ENCODE peak calls at places on chromosomes 7 and 10, in seven cellular contexts. One of them, this sample, is unnamed.

GRCh38 chr10:70474780-70475179 is 3.8 kb upstream of the PALD1 start:
- DNase-seq in SK-N-SH: peak
- DNase-seq in K562: no peak
- DNase-seq in GM12891: no peak
- DNase-seq in GM12878: no peak
- DNase-seq in H1: no peak
- DNase-seq in HepG2: no peak
- DNase-seq in this sample: no peak

GRCh38 chr7:17095001-17095574 is 203.4 kb upstream of the AHR start:
- DNase-seq in SK-N-SH: no peak
- DNase-seq in K562: no peak
- DNase-seq in GM12891: no peak
- DNase-seq in GM12878: no peak
- DNase-seq in H1: no peak
- DNase-seq in HepG2: no peak
- DNase-seq in this sample: no peak

GRCh38 chr7:96236198-96237039 is 85.5 kb downstream of the SLC25A13 start:
- DNase-seq in SK-N-SH: peak
- DNase-seq in K562: peak
- DNase-seq in GM12891: no peak
- DNase-seq in GM12878: no peak
- DNase-seq in H1: no peak
- DNase-seq in HepG2: no peak
- DNase-seq in this sample: no peak

GRCh38 chr10:5814110-5815107 is 1.2 kb upstream of the GDI2 start:
- DNase-seq in SK-N-SH: no peak
- DNase-seq in K562: no peak
- DNase-seq in GM12891: no peak
- DNase-seq in GM12878: no peak
- DNase-seq in H1: no peak
- DNase-seq in HepG2: no peak
- DNase-seq in this sample: no peak

GRCh38 chr10:17865351-17865750 is 56.2 kb downstream of the MRC1 start:
- DNase-seq in SK-N-SH: no peak
- DNase-seq in K562: no peak
- DNase-seq in GM12891: no peak
- DNase-seq in GM12878: no peak
- DNase-seq in H1: no peak
- DNase-seq in HepG2: no peak
- DNase-seq in this sample: no peak

GRCh38 chr10:49058341-49059255 is 56.7 kb downstream of the VSTM4 start:
- DNase-seq in SK-N-SH: no peak
- DNase-seq in K562: no peak
- DNase-seq in GM12891: no peak
- DNase-seq in GM12878: no peak
- DNase-seq in H1: no peak
- DNase-seq in HepG2: no peak
- DNase-seq in this sample: no peak

GRCh38 chr7:31729195-31729804 is 42.3 kb downstream of the PPP1R17 start:
- DNase-seq in SK-N-SH: no peak
- DNase-seq in K562: no peak
- DNase-seq in GM12891: no peak
- DNase-seq in GM12878: no peak
- DNase-seq in H1: no peak
- DNase-seq in HepG2: no peak
- DNase-seq in this sample: no peak

GRCh38 chr10:59687657-59688056 is 22.0 kb downstream of the SLC16A9 start:
- DNase-seq in SK-N-SH: no peak
- DNase-seq in K562: no peak
- DNase-seq in GM12891: no peak
- DNase-seq in GM12878: no peak
- DNase-seq in H1: no peak
- DNase-seq in HepG2: no peak
- DNase-seq in this sample: no peak

GRCh38 chr10:26156019-26156418 is 60.6 kb upstream of the GAD2 start:
- DNase-seq in SK-N-SH: no peak
- DNase-seq in K562: no peak
- DNase-seq in GM12891: no peak
- DNase-seq in GM12878: no peak
- DNase-seq in H1: no peak
- DNase-seq in HepG2: no peak
- DNase-seq in this sample: no peak

GRCh38 chr7:681551-682307 is 44.8 kb upstream of the DNAAF5 start:
- DNase-seq in SK-N-SH: no peak
- DNase-seq in K562: no peak
- DNase-seq in GM12891: no peak
- DNase-seq in GM12878: no peak
- DNase-seq in H1: no peak
- DNase-seq in HepG2: no peak
- DNase-seq in this sample: no peak

GRCh38 chr7:80942261-80943041 is 23.6 kb upstream of the SEMA3C start:
- DNase-seq in SK-N-SH: peak
- DNase-seq in K562: no peak
- DNase-seq in GM12891: no peak
- DNase-seq in GM12878: no peak
- DNase-seq in H1: no peak
- DNase-seq in HepG2: peak
- DNase-seq in this sample: no peak

GRCh38 chr10:103548581-103549348 is 55.3 kb downstream of the NEURL1 start:
- DNase-seq in SK-N-SH: peak
- DNase-seq in K562: no peak
- DNase-seq in GM12891: no peak
- DNase-seq in GM12878: no peak
- DNase-seq in H1: no peak
- DNase-seq in HepG2: no peak
- DNase-seq in this sample: no peak

GRCh38 chr10:77837248-77837924 is 89.2 kb downstream of the DLG5 start:
- DNase-seq in SK-N-SH: peak
- DNase-seq in K562: peak
- DNase-seq in GM12891: peak
- DNase-seq in GM12878: peak
- DNase-seq in H1: peak
- DNase-seq in HepG2: no peak
- DNase-seq in this sample: peak

GRCh38 chr7:114930107-114930521 is 8.2 kb downstream of the MDFIC start:
- DNase-seq in SK-N-SH: no peak
- DNase-seq in K562: no peak
- DNase-seq in GM12891: no peak
- DNase-seq in GM12878: no peak
- DNase-seq in H1: no peak
- DNase-seq in HepG2: no peak
- DNase-seq in this sample: no peak

GRCh38 chr10:69327463-69328345 is 49.4 kb downstream of the HK1 start:
- DNase-seq in SK-N-SH: no peak
- DNase-seq in K562: no peak
- DNase-seq in GM12891: no peak
- DNase-seq in GM12878: no peak
- DNase-seq in H1: no peak
- DNase-seq in HepG2: no peak
- DNase-seq in this sample: peak

GRCh38 chr7:116216956-116217570 is 6.7 kb downstream of the TES start:
- DNase-seq in SK-N-SH: no peak
- DNase-seq in K562: no peak
- DNase-seq in GM12891: no peak
- DNase-seq in GM12878: no peak
- DNase-seq in H1: no peak
- DNase-seq in HepG2: no peak
- DNase-seq in this sample: no peak

GRCh38 chr7:135661311-135662122 is 797 bp upstream of the STMP1 start:
- DNase-seq in SK-N-SH: no peak
- DNase-seq in K562: no peak
- DNase-seq in GM12891: no peak
- DNase-seq in GM12878: no peak
- DNase-seq in H1: no peak
- DNase-seq in HepG2: peak
- DNase-seq in this sample: no peak

GRCh38 chr7:47507514-47507913 is 74.4 kb downstream of the TNS3 start:
- DNase-seq in SK-N-SH: no peak
- DNase-seq in K562: no peak
- DNase-seq in GM12891: no peak
- DNase-seq in GM12878: no peak
- DNase-seq in H1: no peak
- DNase-seq in HepG2: no peak
- DNase-seq in this sample: no peak

GRCh38 chr7:34361663-34362250 is 296.3 kb upstream of the NPSR1 start:
- DNase-seq in SK-N-SH: no peak
- DNase-seq in K562: no peak
- DNase-seq in GM12891: no peak
- DNase-seq in GM12878: no peak
- DNase-seq in H1: no peak
- DNase-seq in HepG2: no peak
- DNase-seq in this sample: no peak

GRCh38 chr10:116687633-116688032 is 54.7 kb downstream of the HSPA12A start:
- DNase-seq in SK-N-SH: no peak
- DNase-seq in K562: no peak
- DNase-seq in GM12891: no peak
- DNase-seq in GM12878: no peak
- DNase-seq in H1: no peak
- DNase-seq in HepG2: no peak
- DNase-seq in this sample: no peak

GRCh38 chr7:26305869-26306665 is 14.4 kb downstream of the SNX10 start:
- DNase-seq in SK-N-SH: no peak
- DNase-seq in K562: no peak
- DNase-seq in GM12891: no peak
- DNase-seq in GM12878: no peak
- DNase-seq in H1: no peak
- DNase-seq in HepG2: no peak
- DNase-seq in this sample: no peak

GRCh38 chr10:70418229-70418628 is 14.3 kb downstream of the EIF4EBP2 start:
- DNase-seq in SK-N-SH: no peak
- DNase-seq in K562: no peak
- DNase-seq in GM12891: no peak
- DNase-seq in GM12878: no peak
- DNase-seq in H1: no peak
- DNase-seq in HepG2: no peak
- DNase-seq in this sample: no peak

GRCh38 chr7:139494835-139495568 is 11.5 kb upstream of the KLRG2 start:
- DNase-seq in SK-N-SH: no peak
- DNase-seq in K562: no peak
- DNase-seq in GM12891: peak
- DNase-seq in GM12878: peak
- DNase-seq in H1: no peak
- DNase-seq in HepG2: no peak
- DNase-seq in this sample: peak

GRCh38 chr10:125084191-125085186 is 75.9 kb downstream of the CTBP2 start:
- DNase-seq in SK-N-SH: peak
- DNase-seq in K562: no peak
- DNase-seq in GM12891: no peak
- DNase-seq in GM12878: no peak
- DNase-seq in H1: no peak
- DNase-seq in HepG2: peak
- DNase-seq in this sample: no peak

GRCh38 chr7:149706398-149706797 is 67.0 kb downstream of the ZNF467 start:
- DNase-seq in SK-N-SH: no peak
- DNase-seq in K562: peak
- DNase-seq in GM12891: no peak
- DNase-seq in GM12878: no peak
- DNase-seq in H1: no peak
- DNase-seq in HepG2: no peak
- DNase-seq in this sample: no peak

GRCh38 chr7:149713061-149713730 is 60.2 kb downstream of the ZNF467 start:
- DNase-seq in SK-N-SH: no peak
- DNase-seq in K562: no peak
- DNase-seq in GM12891: no peak
- DNase-seq in GM12878: no peak
- DNase-seq in H1: no peak
- DNase-seq in HepG2: no peak
- DNase-seq in this sample: no peak

GRCh38 chr7:149708026-149708425 is 65.4 kb downstream of the ZNF467 start:
- DNase-seq in SK-N-SH: no peak
- DNase-seq in K562: peak
- DNase-seq in GM12891: no peak
- DNase-seq in GM12878: no peak
- DNase-seq in H1: no peak
- DNase-seq in HepG2: no peak
- DNase-seq in this sample: no peak

GRCh38 chr7:149704507-149704906 is 68.9 kb downstream of the ZNF467 start:
- DNase-seq in SK-N-SH: no peak
- DNase-seq in K562: peak
- DNase-seq in GM12891: no peak
- DNase-seq in GM12878: no peak
- DNase-seq in H1: peak
- DNase-seq in HepG2: no peak
- DNase-seq in this sample: no peak

DNA sequence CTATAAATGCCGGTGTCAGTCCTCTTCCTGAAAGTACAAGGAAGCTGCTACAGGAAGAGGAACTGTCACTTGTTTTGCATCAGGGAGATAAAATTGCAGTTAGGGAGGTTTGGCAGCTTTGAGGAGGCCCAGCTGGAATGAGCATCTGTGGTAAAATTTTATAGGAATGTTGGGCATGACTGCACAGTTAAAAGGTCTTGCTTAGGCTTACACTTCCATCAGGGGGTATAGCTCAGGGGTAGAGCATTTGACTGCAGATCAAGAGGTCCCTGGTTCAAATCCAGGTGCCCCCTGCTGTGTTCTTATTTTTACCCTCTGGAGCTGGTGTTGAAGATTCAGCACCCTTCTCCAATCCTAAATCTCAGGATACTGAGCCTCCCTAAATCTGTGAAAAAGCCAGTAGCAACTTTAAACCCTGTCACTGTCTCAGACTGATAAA is 65.9 kb downstream of the ZNF467 start:
- DNase-seq in SK-N-SH: no peak
- DNase-seq in K562: peak
- DNase-seq in GM12891: no peak
- DNase-seq in GM12878: no peak
- DNase-seq in H1: no peak
- DNase-seq in HepG2: peak
- DNase-seq in this sample: no peak
- TF ChIP-seq TAF1 in SK-N-SH: no peak
- TF ChIP-seq TAF1 in K562: no peak
- TF ChIP-seq TAF1 in GM12891: no peak
- TF ChIP-seq TAF1 in GM12878: no peak
- TF ChIP-seq TAF1 in H1: no peak
- TF ChIP-seq TAF1 in HepG2: no peak
- TF ChIP-seq TAF1 in this sample: no peak

GRCh38 chr7:1969459-1970284 is 263.1 kb downstream of the MAD1L1 start:
- DNase-seq in SK-N-SH: no peak
- DNase-seq in K562: no peak
- DNase-seq in GM12891: no peak
- DNase-seq in GM12878: no peak
- DNase-seq in H1: no peak
- DNase-seq in HepG2: no peak
- DNase-seq in this sample: no peak
- TF ChIP-seq TAF1 in SK-N-SH: no peak
- TF ChIP-seq TAF1 in K562: no peak
- TF ChIP-seq TAF1 in GM12891: no peak
- TF ChIP-seq TAF1 in GM12878: no peak
- TF ChIP-seq TAF1 in H1: no peak
- TF ChIP-seq TAF1 in HepG2: no peak
- TF ChIP-seq TAF1 in this sample: no peak

GRCh38 chr7:104795616-104796398 is 218.2 kb upstream of the KMT2E start:
- DNase-seq in SK-N-SH: no peak
- DNase-seq in K562: no peak
- DNase-seq in GM12891: no peak
- DNase-seq in GM12878: no peak
- DNase-seq in H1: no peak
- DNase-seq in HepG2: no peak
- DNase-seq in this sample: no peak
- TF ChIP-seq TAF1 in SK-N-SH: no peak
- TF ChIP-seq TAF1 in K562: no peak
- TF ChIP-seq TAF1 in GM12891: no peak
- TF ChIP-seq TAF1 in GM12878: no peak
- TF ChIP-seq TAF1 in H1: no peak
- TF ChIP-seq TAF1 in HepG2: no peak
- TF ChIP-seq TAF1 in this sample: no peak

GRCh38 chr10:84567133-84567532 is 238.7 kb downstream of the CCSER2 start:
- DNase-seq in SK-N-SH: no peak
- DNase-seq in K562: no peak
- DNase-seq in GM12891: no peak
- DNase-seq in GM12878: no peak
- DNase-seq in H1: no peak
- DNase-seq in HepG2: no peak
- DNase-seq in this sample: no peak
- TF ChIP-seq TAF1 in SK-N-SH: no peak
- TF ChIP-seq TAF1 in K562: no peak
- TF ChIP-seq TAF1 in GM12891: no peak
- TF ChIP-seq TAF1 in GM12878: no peak
- TF ChIP-seq TAF1 in H1: no peak
- TF ChIP-seq TAF1 in HepG2: no peak
- TF ChIP-seq TAF1 in this sample: no peak

This sample was measured in GM12892.